ENCODE peak calls at places on chromosomes 11 and 22, in four cellular contexts. One of them, this sample, is unnamed.

GRCh38 chr11:125071831-125072209 is 8.7 kb downstream of the SLC37A2 start:
- DNase-seq in IMR-90: no peak
- DNase-seq in lower lobe of right lung: no peak
- DNase-seq in heart right ventricle: no peak
- DNase-seq in this sample: no peak

GRCh38 chr11:117928818-117929567 is at the start of gene TMPRSS13:
- DNase-seq in IMR-90: no peak
- DNase-seq in lower lobe of right lung: peak; percentile 83
- DNase-seq in heart right ventricle: no peak
- DNase-seq in this sample: no peak

GRCh38 chr11:123211134-123211879 is 16.3 kb upstream of the CLMP start:
- DNase-seq in IMR-90: no peak
- DNase-seq in lower lobe of right lung: no peak
- DNase-seq in heart right ventricle: no peak
- DNase-seq in this sample: no peak

GRCh38 chr11:67267188-67268035 is 1.1 kb downstream of the GRK2 start:
- DNase-seq in IMR-90: no peak
- DNase-seq in lower lobe of right lung: peak; percentile 67
- DNase-seq in heart right ventricle: no peak
- DNase-seq in this sample: peak; percentile 59

GRCh38 chr11:103659138-103659734 is 377.2 kb upstream of the DDI1 start:
- DNase-seq in IMR-90: no peak
- DNase-seq in lower lobe of right lung: no peak
- DNase-seq in heart right ventricle: no peak
- DNase-seq in this sample: no peak

GRCh38 chr11:56887940-56888339 is 100.8 kb upstream of the OR5AK2 start:
- DNase-seq in IMR-90: no peak
- DNase-seq in lower lobe of right lung: no peak
- DNase-seq in heart right ventricle: no peak
- DNase-seq in this sample: no peak

GRCh38 chr11:126391970-126392637 is 36.6 kb downstream of the ST3GAL4 start:
- DNase-seq in IMR-90: no peak
- DNase-seq in lower lobe of right lung: no peak
- DNase-seq in heart right ventricle: peak; percentile 56
- DNase-seq in this sample: no peak

GRCh38 chr22:45162531-45162930 is 1.2 kb upstream of the NUP50 start:
- DNase-seq in IMR-90: no peak
- DNase-seq in lower lobe of right lung: no peak
- DNase-seq in heart right ventricle: no peak
- DNase-seq in this sample: no peak

GRCh38 chr11:94794287-94795168 is 26.4 kb downstream of the AMOTL1 start:
- DNase-seq in IMR-90: peak; percentile 99
- DNase-seq in lower lobe of right lung: peak; percentile 66
- DNase-seq in heart right ventricle: peak; percentile 69
- DNase-seq in this sample: peak; percentile 76

GRCh38 chr11:87298155-87298554 is 260.4 kb downstream of the TMEM135 start:
- DNase-seq in IMR-90: no peak
- DNase-seq in lower lobe of right lung: no peak
- DNase-seq in heart right ventricle: no peak
- DNase-seq in this sample: no peak

GRCh38 chr11:110295086-110295485 is 1.3 kb downstream of the RDX start:
- DNase-seq in IMR-90: no peak
- DNase-seq in lower lobe of right lung: no peak
- DNase-seq in heart right ventricle: no peak
- DNase-seq in this sample: no peak

GRCh38 chr22:40240671-40241070 is 62.9 kb downstream of the TNRC6B start:
- DNase-seq in IMR-90: no peak
- DNase-seq in lower lobe of right lung: no peak
- DNase-seq in heart right ventricle: no peak
- DNase-seq in this sample: no peak

GRCh38 chr11:78061921-78062311 is 1.7 kb upstream of the THRSP start:
- DNase-seq in IMR-90: no peak
- DNase-seq in lower lobe of right lung: no peak
- DNase-seq in heart right ventricle: no peak
- DNase-seq in this sample: no peak

GRCh38 chr22:42680648-42681047 is 31.5 kb upstream of the CYB5R3 start:
- DNase-seq in IMR-90: peak; percentile 98
- DNase-seq in lower lobe of right lung: no peak
- DNase-seq in heart right ventricle: no peak
- DNase-seq in this sample: peak; percentile 69

GRCh38 chr22:45231293-45231692 is 9.4 kb downstream of the KIAA0930 start:
- DNase-seq in IMR-90: no peak
- DNase-seq in lower lobe of right lung: no peak
- DNase-seq in heart right ventricle: no peak
- DNase-seq in this sample: no peak

GRCh38 chr11:93765551-93765950 is 18.5 kb upstream of the MED17 start:
- DNase-seq in IMR-90: no peak
- DNase-seq in lower lobe of right lung: no peak
- DNase-seq in heart right ventricle: no peak
- DNase-seq in this sample: no peak

GRCh38 chr22:43263645-43264514 is 76.9 kb upstream of the TTLL12 start:
- DNase-seq in IMR-90: peak; percentile 88
- DNase-seq in lower lobe of right lung: peak; percentile 71
- DNase-seq in heart right ventricle: peak; percentile 62
- DNase-seq in this sample: no peak

GRCh38 chr11:100801225-100801999 is 114.3 kb downstream of the ARHGAP42 start:
- DNase-seq in IMR-90: no peak
- DNase-seq in lower lobe of right lung: no peak
- DNase-seq in heart right ventricle: no peak
- DNase-seq in this sample: no peak

GRCh38 chr11:69044111-69045013 is 4.4 kb upstream of the TPCN2 start:
- DNase-seq in IMR-90: peak; percentile 72
- DNase-seq in lower lobe of right lung: peak; percentile 78
- DNase-seq in heart right ventricle: peak; percentile 74
- DNase-seq in this sample: peak; percentile 84

GRCh38 chr11:35218956-35219355 is 80.0 kb downstream of the CD44 start:
- DNase-seq in IMR-90: peak; percentile 87
- DNase-seq in lower lobe of right lung: no peak
- DNase-seq in heart right ventricle: no peak
- DNase-seq in this sample: no peak

GRCh38 chr11:16460508-16460907 is 104.2 kb upstream of the SOX6 start:
- DNase-seq in IMR-90: no peak
- DNase-seq in lower lobe of right lung: no peak
- DNase-seq in heart right ventricle: no peak
- DNase-seq in this sample: no peak

GRCh38 chr22:38207898-38208432 is 6.2 kb downstream of the MAFF start:
- DNase-seq in IMR-90: no peak
- DNase-seq in lower lobe of right lung: no peak
- DNase-seq in heart right ventricle: no peak
- DNase-seq in this sample: no peak

GRCh38 chr11:78573271-78574035 is 1.2 kb downstream of the NARS2 start:
- DNase-seq in IMR-90: no peak
- DNase-seq in lower lobe of right lung: no peak
- DNase-seq in heart right ventricle: no peak
- DNase-seq in this sample: no peak

GRCh38 chr22:21917206-21917958 is 35.3 kb downstream of the PPM1F start:
- DNase-seq in IMR-90: no peak
- DNase-seq in lower lobe of right lung: peak; percentile 24
- DNase-seq in heart right ventricle: no peak
- DNase-seq in this sample: no peak

GRCh38 chr11:86938900-86939880 is 16.0 kb downstream of the FZD4 start:
- DNase-seq in IMR-90: peak; percentile 68
- DNase-seq in lower lobe of right lung: no peak
- DNase-seq in heart right ventricle: peak; percentile 32
- DNase-seq in this sample: no peak

GRCh38 chr11:69202511-69203221 is 46.9 kb downstream of the SMIM38 start:
- DNase-seq in IMR-90: no peak
- DNase-seq in lower lobe of right lung: no peak
- DNase-seq in heart right ventricle: no peak
- DNase-seq in this sample: peak; percentile 70

GRCh38 chr22:17430298-17430900 is 61.1 kb downstream of the CECR2 start:
- DNase-seq in IMR-90: no peak
- DNase-seq in lower lobe of right lung: no peak
- DNase-seq in heart right ventricle: peak; percentile 34
- DNase-seq in this sample: no peak

GRCh38 chr11:34633990-34634725 is 13.3 kb downstream of the EHF start:
- DNase-seq in IMR-90: peak; percentile 51
- DNase-seq in lower lobe of right lung: no peak
- DNase-seq in heart right ventricle: no peak
- DNase-seq in this sample: no peak

GRCh38 chr11:76667856-76668255 is 2.7 kb downstream of the LRRC32 start:
- DNase-seq in IMR-90: no peak
- DNase-seq in lower lobe of right lung: no peak
- DNase-seq in heart right ventricle: no peak
- DNase-seq in this sample: no peak
- H3K4me3 ChIP-seq in IMR-90: no peak overlapping the region
- H3K4me3 ChIP-seq in lower lobe of right lung: peak overlapping the region; percentile 77
- H3K4me3 ChIP-seq in heart right ventricle: peak overlapping the region; percentile 87
- H3K4me3 ChIP-seq in this sample: peak overlapping the region; percentile 57

DNA sequence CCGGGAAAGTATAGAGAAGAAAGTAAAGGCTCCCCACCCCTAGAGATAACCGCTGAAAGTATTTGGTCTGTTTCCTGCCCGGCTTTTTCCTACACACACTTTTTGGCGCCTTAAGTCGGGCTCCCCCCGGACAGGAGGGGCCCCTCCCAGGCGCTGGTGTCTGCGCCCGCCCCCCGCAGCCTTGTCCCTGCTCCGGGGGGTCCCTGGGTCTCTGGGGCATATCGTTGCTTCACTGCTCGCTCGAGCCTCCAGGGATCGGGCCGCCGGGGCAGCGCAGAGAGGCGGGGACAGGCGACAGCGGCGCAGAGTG is 928 bp upstream of the CRACR2B start:
- DNase-seq in IMR-90: no peak
- DNase-seq in lower lobe of right lung: no peak
- DNase-seq in heart right ventricle: no peak
- DNase-seq in this sample: no peak
- H3K4me1 ChIP-seq in IMR-90: peaks cover 20% of the 10 kb centered on the region
- H3K4me1 ChIP-seq in lower lobe of right lung: peaks cover 72% of the 10 kb centered on the region
- H3K4me1 ChIP-seq in heart right ventricle: peaks cover 66% of the 10 kb centered on the region
- H3K4me1 ChIP-seq in this sample: no peaks in the 10 kb centered on the region

DNA sequence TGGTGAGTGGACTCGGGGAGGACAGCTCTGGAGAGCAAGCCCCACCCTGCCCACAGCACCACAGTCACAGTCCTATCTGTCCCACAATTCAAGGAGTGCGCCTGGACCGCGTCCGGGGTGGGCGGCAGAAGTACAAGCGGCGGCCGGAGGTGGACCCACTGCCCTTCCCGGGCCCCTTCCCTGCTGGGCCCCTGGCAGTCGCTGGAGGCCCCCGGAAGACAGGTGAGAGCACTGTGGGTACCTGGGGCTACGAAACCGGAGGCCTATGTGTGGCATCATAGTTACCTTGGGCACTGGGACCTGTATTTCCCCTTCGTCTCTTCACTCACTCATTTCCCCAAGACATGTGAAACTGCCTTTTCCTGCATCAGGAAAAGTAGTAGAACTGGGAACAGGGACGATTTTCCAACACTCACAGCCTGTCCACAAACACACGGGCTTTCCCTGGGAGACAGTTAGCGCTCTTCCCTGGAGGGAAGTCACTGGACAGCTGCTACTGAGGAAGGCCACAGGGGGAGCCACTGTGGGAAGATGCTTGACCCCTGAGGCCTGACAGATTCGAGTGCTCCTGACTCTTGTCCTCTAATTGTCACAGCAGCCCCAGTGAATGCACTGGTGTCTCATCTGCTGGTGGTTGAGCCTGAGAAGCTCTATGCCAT is 3.1 kb downstream of the TRMT112 start:
- DNase-seq in IMR-90: no peak
- DNase-seq in lower lobe of right lung: no peak
- DNase-seq in heart right ventricle: no peak
- DNase-seq in this sample: no peak
- H3K4me3 ChIP-seq in IMR-90: no peak overlapping the region
- H3K4me3 ChIP-seq in lower lobe of right lung: no peak overlapping the region
- H3K4me3 ChIP-seq in heart right ventricle: peak overlapping the region; percentile 42
- H3K4me3 ChIP-seq in this sample: no peak overlapping the region

DNA sequence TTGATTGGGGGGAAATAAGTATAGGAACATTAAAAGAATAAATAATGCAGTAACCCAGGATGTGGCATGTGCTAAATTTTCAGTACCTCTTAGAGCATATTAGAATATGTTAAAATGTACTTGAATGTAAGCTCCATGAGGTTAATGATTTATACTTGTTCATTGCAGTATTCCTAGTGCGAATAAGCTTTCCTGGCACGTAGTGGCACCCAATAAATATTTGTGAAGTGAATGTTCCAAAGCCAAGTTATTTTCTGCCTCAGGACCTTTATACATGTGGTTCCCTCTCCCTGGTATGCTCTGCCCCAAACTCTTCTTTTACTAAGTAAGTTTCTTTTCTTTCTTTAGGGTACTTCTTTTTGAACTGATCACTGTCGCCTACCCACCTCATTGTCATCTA is 118.8 kb downstream of the DBX1 start:
- DNase-seq in IMR-90: no peak
- DNase-seq in lower lobe of right lung: no peak
- DNase-seq in heart right ventricle: no peak
- DNase-seq in this sample: no peak
- H3K4me1 ChIP-seq in IMR-90: peaks cover 6% of the 10 kb centered on the region
- H3K4me1 ChIP-seq in lower lobe of right lung: no peaks in the 10 kb centered on the region
- H3K4me1 ChIP-seq in heart right ventricle: peaks cover 18% of the 10 kb centered on the region
- H3K4me1 ChIP-seq in this sample: no peaks in the 10 kb centered on the region

This sample was measured in aorta.